ENCODE peak calls at places on chromosomes 7 and 10, in six cellular contexts. O is GM23248, V is PC-3, C is hepatocyte, T is neural progenitor cell, A is GM23338. G is an unnamed sample.

GRCh38 chr7:17269345-17270221 is 28.9 kb upstream of the AHR start:
- DNase-seq in O (no peak), V (no peak), T (no peak), C (no peak), A (no peak), G (no peak)

GRCh38 chr10:20995123-20995978 is 98.2 kb upstream of the NEBL start:
- DNase-seq in O (no peak), T (peak; percentile 31), A (no peak), V (no peak), C (no peak), G (no peak)

GRCh38 chr10:33799281-33799943 is 464.9 kb upstream of the NRP1 start:
- DNase-seq in T (no peak), A (no peak), V (peak; percentile 96), O (no peak), C (no peak), G (no peak)

GRCh38 chr7:156000601-156001396 is 188.5 kb upstream of the SHH start:
- DNase-seq in T (no peak), C (no peak), V (peak; percentile 28), O (no peak), A (no peak), G (no peak)

GRCh38 chr10:1413823-1414222 is 323.5 kb downstream of the ADARB2 start:
- DNase-seq in O (no peak), V (no peak), A (no peak), T (no peak), C (no peak), G (no peak)

GRCh38 chr7:11911900-11912299 is 79.9 kb upstream of the THSD7A start:
- DNase-seq in V (no peak), T (no peak), C (no peak), O (no peak), A (peak; percentile 27), G (no peak)

GRCh38 chr10:4003348-4003973 is 218.5 kb upstream of the KLF6 start:
- DNase-seq in C (no peak), V (no peak), A (no peak), O (no peak), T (no peak), G (no peak)

GRCh38 chr7:82210422-82211184 is 233.0 kb downstream of the CACNA2D1 start:
- DNase-seq in V (no peak), T (no peak), A (no peak), C (no peak), O (peak; percentile 8), G (no peak)

GRCh38 chr7:106065560-106066500 is 46.3 kb downstream of the SYPL1 start:
- DNase-seq in V (peak; percentile 87), O (peak; percentile 72), A (no peak), C (no peak), T (peak; percentile 67), G (no peak)

GRCh38 chr7:127187740-127188139 is 65.0 kb downstream of the GRM8 start:
- DNase-seq in T (no peak), O (no peak), V (no peak), C (no peak), A (no peak), G (no peak)

GRCh38 chr7:2399848-2400587 is 3.4 kb upstream of the CHST12 start:
- DNase-seq in T (no peak), C (peak; percentile 79), A (no peak), V (peak; percentile 88), O (peak; percentile 97), G (peak; percentile 84)

GRCh38 chr10:3783313-3783689 is 1.7 kb downstream of the KLF6 start:
- DNase-seq in V (peak; percentile 42), A (peak; percentile 69), O (peak; percentile 84), C (peak; percentile 72), T (peak; percentile 73), G (peak; percentile 90)

GRCh38 chr7:28483112-28483511 is 70.8 kb downstream of the CREB5 start:
- DNase-seq in C (no peak), A (peak; percentile 41), O (peak; percentile 76), V (peak; percentile 10), T (no peak), G (no peak)

GRCh38 chr10:28541695-28542365 is 8.9 kb downstream of the WAC start:
- DNase-seq in O (peak; percentile 33), V (no peak), T (peak; percentile 22), A (no peak), C (no peak), G (no peak)

GRCh38 chr10:28545967-28546644 is 13.2 kb downstream of the WAC start:
- DNase-seq in A (no peak), T (no peak), C (no peak), O (no peak), V (no peak), G (peak; percentile 54)

GRCh38 chr10:28542728-28543127 is 9.8 kb downstream of the WAC start:
- DNase-seq in O (no peak), T (no peak), A (no peak), C (no peak), V (no peak), G (no peak)

GRCh38 chr10:28540145-28540544 is 7.2 kb downstream of the WAC start:
- DNase-seq in A (no peak), T (no peak), V (no peak), O (no peak), C (no peak), G (no peak)

GRCh38 chr10:28544058-28544457 is 11.1 kb downstream of the WAC start:
- DNase-seq in C (no peak), V (no peak), O (no peak), T (no peak), A (no peak), G (no peak)
- TF ChIP-seq EZH2phosphoT487 in C (no peak), V (no peak), O (no peak), T (no peak), A (no peak), G (no peak)

DNA sequence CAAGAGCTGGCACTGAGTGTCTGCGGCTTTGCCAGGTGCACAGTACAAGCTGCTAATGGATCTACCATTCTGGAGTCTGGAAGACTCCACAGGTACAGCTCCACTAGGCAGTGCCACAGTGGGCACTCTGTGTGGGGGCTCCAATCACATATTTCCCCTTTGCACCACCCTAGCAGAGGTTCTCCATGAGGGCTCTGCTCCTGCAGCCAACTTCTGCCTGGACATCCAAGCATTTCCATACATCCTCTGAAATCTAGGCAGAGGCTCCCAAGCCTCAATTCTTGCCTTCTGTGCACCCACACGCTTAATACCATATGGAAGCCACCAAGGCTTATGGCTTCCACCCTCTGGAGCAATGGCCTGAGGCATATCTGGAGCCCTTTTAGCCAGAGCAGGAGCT is 29.2 kb downstream of the IQUB start:
- DNase-seq in T (no peak), A (no peak), O (no peak), V (no peak), C (no peak), G (no peak)
- TF ChIP-seq EZH2phosphoT487 in T (no peak), A (no peak), O (no peak), V (no peak), C (no peak), G (no peak)

GRCh38 chr10:87861034-87861433 is 2.3 kb downstream of the KLLN start:
- DNase-seq in V (no peak), O (no peak), C (peak; percentile 19), T (no peak), A (no peak), G (no peak)
- TF ChIP-seq EZH2phosphoT487 in V (no peak), O (no peak), C (no peak), T (no peak), A (no peak), G (no peak)

DNA sequence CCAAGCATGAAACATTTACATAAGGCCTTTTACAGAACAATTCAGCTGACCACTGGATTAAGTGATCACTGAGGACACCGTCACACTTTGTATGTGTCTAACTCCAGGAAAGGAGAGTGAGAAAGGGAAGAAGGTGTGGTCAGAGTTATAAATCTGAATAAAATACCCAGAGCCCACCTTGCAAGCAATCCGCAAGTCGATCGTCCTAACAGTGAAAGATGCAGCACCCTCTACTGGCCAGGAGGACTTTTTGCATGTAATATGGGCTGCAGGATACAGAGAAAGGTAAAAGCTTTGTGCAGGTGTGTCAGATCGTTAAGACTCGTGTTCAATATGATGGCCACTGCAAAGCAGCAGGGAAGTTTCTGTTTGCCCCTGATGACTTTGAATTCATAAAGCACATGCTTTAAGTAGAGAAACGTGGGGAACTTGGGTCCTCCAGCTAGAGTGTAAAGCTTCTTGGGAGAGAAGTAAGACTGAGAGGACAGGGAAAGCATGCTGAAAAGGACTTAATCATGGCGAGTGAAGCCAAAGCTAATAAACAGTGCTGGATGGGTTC is 68.5 kb upstream of the BMPER start:
- DNase-seq in A (peak; percentile 63), T (no peak), O (no peak), C (no peak), V (peak; percentile 51), G (peak; percentile 28)
- TF ChIP-seq EZH2phosphoT487 in A (no peak), T (no peak), O (no peak), C (no peak), V (no peak), G (no peak)

GRCh38 chr7:43572516-43573049 is 10.3 kb upstream of the STK17A start:
- DNase-seq in V (peak; percentile 97), T (no peak), O (peak; percentile 99), C (peak; percentile 16), A (no peak), G (peak; percentile 81)
- TF ChIP-seq EZH2phosphoT487 in V (no peak), T (no peak), O (peak; percentile 37), C (no peak), A (no peak), G (no peak)

DNA sequence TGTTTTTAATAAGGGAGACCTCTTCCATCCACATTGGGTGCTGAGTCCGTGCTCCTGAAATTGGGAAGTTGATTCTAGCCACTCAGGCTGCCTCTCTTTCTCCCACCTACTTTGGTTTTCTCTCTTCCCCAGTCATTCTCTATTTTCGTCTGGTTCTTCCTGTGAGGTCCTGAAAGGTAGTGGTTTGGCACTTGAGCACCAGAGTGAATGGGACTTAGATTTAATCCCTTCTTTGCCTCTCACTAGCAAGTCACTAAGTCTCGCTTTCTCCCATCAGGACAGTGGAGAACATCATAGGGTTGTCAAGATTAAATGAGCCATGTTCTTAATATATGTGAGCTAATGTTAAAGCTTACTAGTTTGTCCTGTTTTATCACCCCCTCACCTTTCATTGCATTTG is 4.0 kb upstream of the AASS start:
- DNase-seq in O (no peak), C (no peak), A (peak; percentile 52), V (no peak), T (peak; percentile 68), G (no peak)
- TF ChIP-seq EZH2phosphoT487 in O (no peak), C (no peak), A (no peak), V (no peak), T (no peak), G (no peak)

DNA sequence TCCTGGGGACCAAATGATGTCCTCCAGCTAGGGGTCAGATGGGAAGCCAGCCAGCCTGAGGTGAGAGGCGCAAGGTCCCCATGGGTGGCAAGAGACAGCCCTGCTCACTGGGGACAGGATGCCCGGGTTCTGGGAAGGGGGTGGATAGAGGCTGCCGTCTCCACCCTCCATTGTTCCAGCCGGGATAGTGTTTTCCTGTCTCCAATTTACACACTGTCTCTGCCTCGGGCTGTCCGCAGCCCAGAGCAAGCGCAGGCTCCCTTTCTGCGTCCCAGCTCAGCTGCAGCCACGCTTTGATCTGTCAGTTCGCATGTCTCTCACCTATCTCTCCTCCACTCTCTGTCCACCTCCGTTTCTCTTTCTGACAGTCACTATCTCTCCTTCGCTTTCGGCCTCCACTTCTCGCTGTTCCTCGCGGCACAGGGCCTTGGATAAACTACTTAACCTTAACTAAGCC is 2.1 kb downstream of the EPHB4 start:
- DNase-seq in C (peak; percentile 38), O (peak; percentile 60), T (peak; percentile 30), V (peak; percentile 58), A (peak; percentile 40), G (no peak)
- TF ChIP-seq EZH2phosphoT487 in C (no peak), O (no peak), T (no peak), V (no peak), A (no peak), G (no peak)